ENCODE peak calls at places on chromosome 18, in ten cellular contexts. I is non-pigmented ciliary epithelial cell; E is small intestine; D is AG20443; M is anterior cingulate cortex; U is NCI-H460; B is Caco-2; A is stimulated activated effector memory CD8-positive, alpha-beta T cell treated with anti-CD3 and anti-CD28 coated beads, Interleukin-12 subunit alpha, Interleukin-12 subunit beta, amount 100 ng/mL, for 72 hours; X is NCI-H1417; L is CD4-positive, alpha-beta T cell. H is an unnamed sample.

GRCh38 chr18:52236134-52236533 is 103.9 kb upstream of the DCC start:
- DNase-seq in I (peak; percentile 6), E (no peak), D (peak; percentile 41), M (no peak), U (no peak), B (no peak), A (no peak), X (no peak), L (no peak), H (no peak)

GRCh38 chr18:7609617-7610016 is 42.5 kb downstream of the PTPRM start:
- DNase-seq in I (no peak), E (no peak), D (no peak), M (no peak), U (no peak), B (no peak), A (no peak), X (no peak), L (no peak), H (no peak)

GRCh38 chr18:31723998-31724711 is 36.5 kb downstream of the SLC25A52 start:
- DNase-seq in I (no peak), E (peak; percentile 37), D (peak; percentile 21), M (no peak), U (no peak), B (no peak), A (no peak), X (no peak), L (no peak), H (peak; percentile 34)

GRCh38 chr18:27042177-27042576 is 142.9 kb downstream of the CHST9 start:
- DNase-seq in I (no peak), E (no peak), D (no peak), M (no peak), U (no peak), B (no peak), A (no peak), X (no peak), L (no peak), H (no peak)

GRCh38 chr18:22348521-22349316 is 69.0 kb downstream of the CTAGE1 start:
- DNase-seq in I (no peak), E (peak; percentile 81), D (peak; percentile 78), M (no peak), U (no peak), B (peak; percentile 55), A (no peak), X (no peak), L (no peak), H (peak; percentile 68)

GRCh38 chr18:10591891-10592290 is 66.1 kb downstream of the NAPG start:
- DNase-seq in I (no peak), E (no peak), D (no peak), M (no peak), U (no peak), B (no peak), A (no peak), X (no peak), L (no peak), H (no peak)

GRCh38 chr18:62894681-62895390 is 179.5 kb downstream of the PHLPP1 start:
- DNase-seq in I (no peak), E (no peak), D (no peak), M (no peak), U (no peak), B (no peak), A (no peak), X (no peak), L (no peak), H (no peak)

GRCh38 chr18:47605093-47605492 is 325.4 kb downstream of the SMAD2 start:
- DNase-seq in I (no peak), E (no peak), D (no peak), M (no peak), U (no peak), B (no peak), A (no peak), X (peak; percentile 63), L (no peak), H (no peak)

GRCh38 chr18:12420831-12421421 is 13.2 kb downstream of the PRELID3A start:
- DNase-seq in I (no peak), E (no peak), D (peak; percentile 53), M (peak; percentile 50), U (no peak), B (no peak), A (no peak), X (no peak), L (no peak), H (peak; percentile 46)

GRCh38 chr18:8814206-8814605 is 108.8 kb downstream of the MTCL1 start:
- DNase-seq in I (no peak), E (no peak), D (peak; percentile 35), M (no peak), U (no peak), B (no peak), A (no peak), X (no peak), L (no peak), H (no peak)

GRCh38 chr18:49011291-49011746 is 60.6 kb upstream of the SMAD7 start:
- DNase-seq in I (no peak), E (no peak), D (no peak), M (no peak), U (no peak), B (no peak), A (no peak), X (no peak), L (no peak), H (no peak)

GRCh38 chr18:46793565-46793964 is 36.7 kb upstream of the ST8SIA5 start:
- DNase-seq in I (no peak), E (no peak), D (no peak), M (no peak), U (no peak), B (no peak), A (no peak), X (peak; percentile 29), L (no peak), H (no peak)

GRCh38 chr18:42064109-42064508 is 109.1 kb downstream of the PIK3C3 start:
- DNase-seq in I (no peak), E (no peak), D (no peak), M (no peak), U (no peak), B (no peak), A (no peak), X (no peak), L (no peak), H (no peak)

GRCh38 chr18:79400591-79401381 is 5.1 kb downstream of the NFATC1 start:
- DNase-seq in I (no peak), E (no peak), D (peak; percentile 46), M (no peak), U (no peak), B (no peak), A (no peak), X (no peak), L (peak; percentile 53), H (no peak)

GRCh38 chr18:27249933-27250332 is 64.8 kb upstream of the CHST9 start:
- DNase-seq in I (no peak), E (no peak), D (no peak), M (no peak), U (no peak), B (no peak), A (no peak), X (no peak), L (no peak), H (no peak)

GRCh38 chr18:711330-711692 is 1.1 kb downstream of the ENOSF1 start:
- DNase-seq in I (no peak), E (no peak), D (no peak), M (no peak), U (no peak), B (no peak), A (no peak), X (no peak), L (peak; percentile 8), H (no peak)

GRCh38 chr18:24276994-24277393 is 120.6 kb downstream of the OSBPL1A start:
- DNase-seq in I (no peak), E (no peak), D (no peak), M (no peak), U (no peak), B (no peak), A (no peak), X (no peak), L (no peak), H (no peak)

GRCh38 chr18:13425357-13426095 is 207.0 kb downstream of the LDLRAD4 start:
- DNase-seq in I (no peak), E (no peak), D (no peak), M (no peak), U (no peak), B (no peak), A (no peak), X (peak; percentile 33), L (no peak), H (no peak)

GRCh38 chr18:34493099-34493544 is 217.0 kb upstream of the DTNA start:
- DNase-seq in I (peak; percentile 44), E (peak; percentile 5), D (peak; percentile 77), M (peak; percentile 73), U (peak; percentile 5), B (peak; percentile 30), A (no peak), X (peak; percentile 75), L (no peak), H (peak; percentile 61)

GRCh38 chr18:51030537-51031258 is 685 bp downstream of the SMAD4 start:
- DNase-seq in I (no peak), E (peak; percentile 72), D (peak; percentile 89), M (peak; percentile 74), U (peak; percentile 45), B (peak; percentile 50), A (no peak), X (peak; percentile 52), L (peak; percentile 66), H (peak; percentile 83)

GRCh38 chr18:48929951-48930713 is 20.6 kb downstream of the SMAD7 start:
- DNase-seq in I (no peak), E (peak; percentile 94), D (peak; percentile 85), M (no peak), U (no peak), B (peak; percentile 90), A (no peak), X (no peak), L (no peak), H (peak; percentile 68)

GRCh38 chr18:23690505-23691068 is 1.3 kb downstream of the LAMA3 start:
- DNase-seq in I (no peak), E (no peak), D (no peak), M (no peak), U (no peak), B (no peak), A (no peak), X (no peak), L (no peak), H (no peak)

GRCh38 chr18:25365242-25365641 is 13.3 kb upstream of the ZNF521 start:
- DNase-seq in I (no peak), E (no peak), D (no peak), M (no peak), U (no peak), B (no peak), A (no peak), X (no peak), L (no peak), H (no peak)

GRCh38 chr18:7584646-7585271 is 17.6 kb downstream of the PTPRM start:
- DNase-seq in I (no peak), E (no peak), D (no peak), M (no peak), U (no peak), B (no peak), A (no peak), X (no peak), L (no peak), H (no peak)

GRCh38 chr18:59787998-59788875 is 91.0 kb upstream of the CCBE1 start:
- DNase-seq in I (no peak), E (no peak), D (peak; percentile 73), M (no peak), U (no peak), B (no peak), A (no peak), X (no peak), L (no peak), H (peak; percentile 80)

GRCh38 chr18:67302043-67302442 is 214.5 kb downstream of the DSEL start:
- DNase-seq in I (no peak), E (no peak), D (no peak), M (no peak), U (no peak), B (no peak), A (no peak), X (no peak), L (no peak), H (peak; percentile 35)

GRCh38 chr18:74521068-74521725 is 13.1 kb upstream of the CNDP1 start:
- DNase-seq in I (no peak), E (no peak), D (no peak), M (no peak), U (no peak), B (no peak), A (no peak), X (no peak), L (no peak), H (no peak)